ENCODE peak calls at places on chromosomes 13 and 19, in seven cellular contexts. F is choroid plexus epithelial cell, E is ascending aorta, Y is left ventricle myocardium inferior, J is kidney epithelial cell, W is uterus, N is neural progenitor cell. A is an unnamed sample.

GRCh38 chr19:34428549-34429285 is 536 bp downstream of the UBA2 start:
- DNase-seq in F (peak; percentile 26), E (peak; percentile 71), Y (peak; percentile 23), J (no peak), W (peak; percentile 17), N (peak; percentile 61), A (no peak)

GRCh38 chr13:20570540-20570939 is 3.6 kb downstream of the IFT88 start:
- DNase-seq in F (peak; percentile 55), E (no peak), Y (no peak), J (no peak), W (no peak), N (no peak), A (no peak)

GRCh38 chr13:51818771-51819511 is 15.0 kb upstream of the DHRS12 start:
- DNase-seq in F (peak; percentile 52), E (no peak), Y (no peak), J (no peak), W (no peak), N (no peak), A (no peak)

GRCh38 chr13:22562116-22562515 is 618.7 kb upstream of the SGCG start:
- DNase-seq in F (no peak), E (no peak), Y (no peak), J (no peak), W (no peak), N (no peak), A (no peak)

GRCh38 chr19:33024398-33024797 is 40.3 kb downstream of the RHPN2 start:
- DNase-seq in F (no peak), E (no peak), Y (no peak), J (no peak), W (no peak), N (no peak), A (no peak)

GRCh38 chr19:21410166-21410565 is 13.2 kb downstream of the ZNF493 start:
- DNase-seq in F (no peak), E (no peak), Y (no peak), J (no peak), W (no peak), N (no peak), A (no peak)

GRCh38 chr19:54333586-54334298 is 5.2 kb downstream of the LILRA4 start:
- DNase-seq in F (no peak), E (no peak), Y (no peak), J (no peak), W (no peak), N (no peak), A (no peak)

GRCh38 chr19:39356647-39357046 is 14.4 kb downstream of the SAMD4B start:
- DNase-seq in F (no peak), E (no peak), Y (no peak), J (no peak), W (no peak), N (no peak), A (no peak)

GRCh38 chr13:36883829-36884228 is 36.2 kb downstream of the SMAD9 start:
- DNase-seq in F (peak; percentile 4), E (no peak), Y (no peak), J (no peak), W (no peak), N (no peak), A (no peak)

GRCh38 chr19:30685601-30686000 is 313.4 kb downstream of the ZNF536 start:
- DNase-seq in F (no peak), E (no peak), Y (no peak), J (no peak), W (no peak), N (no peak), A (no peak)

GRCh38 chr13:21576424-21576823 is 27.5 kb downstream of the MICU2 start:
- DNase-seq in F (peak; percentile 13), E (no peak), Y (no peak), J (no peak), W (no peak), N (no peak), A (no peak)

GRCh38 chr19:30799854-30800755 is 427.9 kb downstream of the ZNF536 start:
- DNase-seq in F (no peak), E (no peak), Y (peak; percentile 44), J (no peak), W (no peak), N (peak; percentile 80), A (no peak)

GRCh38 chr13:23928985-23929384 is 31.7 kb upstream of the C1QTNF9B start:
- DNase-seq in F (peak; percentile 84), E (no peak), Y (no peak), J (peak; percentile 59), W (no peak), N (no peak), A (no peak)

GRCh38 chr13:41643502-41643901 is 186.2 kb downstream of the RGCC start:
- DNase-seq in F (no peak), E (no peak), Y (no peak), J (no peak), W (no peak), N (no peak), A (no peak)

GRCh38 chr13:102214956-102215355 is 186.9 kb downstream of the FGF14 start:
- DNase-seq in F (no peak), E (no peak), Y (no peak), J (no peak), W (no peak), N (no peak), A (no peak)

GRCh38 chr13:102212729-102213128 is 189.1 kb downstream of the FGF14 start:
- DNase-seq in F (no peak), E (no peak), Y (no peak), J (no peak), W (no peak), N (peak; percentile 68), A (no peak)
- H3K4me3 ChIP-seq in F (no peak overlapping the region), E (no peak overlapping the region), Y (no peak overlapping the region), J (no peak overlapping the region), W (no peak overlapping the region), N (no peak overlapping the region), A (no peak overlapping the region)

DNA sequence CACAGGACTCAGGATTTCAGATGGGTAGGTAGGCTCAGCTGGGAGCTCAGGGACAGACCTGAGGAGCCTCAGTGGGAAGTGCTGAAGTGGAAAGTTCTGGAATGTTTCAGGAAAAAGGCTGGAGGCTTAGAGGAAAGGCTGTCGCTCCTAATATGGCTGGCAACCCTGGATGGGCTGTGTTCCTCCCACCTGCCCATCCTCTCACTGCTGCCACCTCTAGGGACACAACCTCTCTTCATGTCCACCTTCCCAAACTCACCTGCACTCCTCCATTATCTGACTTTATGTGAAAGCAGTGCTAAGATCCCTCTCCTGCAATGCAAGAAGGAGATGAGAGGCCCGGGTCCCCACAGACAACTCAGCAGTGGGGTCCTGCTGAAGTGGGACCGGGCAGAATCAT is 5.8 kb upstream of the CEACAM21 start:
- DNase-seq in F (no peak), E (no peak), Y (no peak), J (no peak), W (no peak), N (no peak), A (no peak)
- TF ChIP-seq CTCF in F (no peak), E (no peak), Y (no peak), J (no peak), W (no peak), N (no peak), A (no peak)

GRCh38 chr19:2720777-2721569 is at the start of gene DIRAS1:
- DNase-seq in F (no peak), E (no peak), Y (no peak), J (no peak), W (no peak), N (peak; percentile 60), A (no peak)
- H3K4me3 ChIP-seq in F (peak within 1 kb of the TSS; percentile 11), E (peak within 1 kb of the TSS; percentile 31), Y (peak within 1 kb of the TSS; percentile 73), J (peak within 1 kb of the TSS; percentile 31), W (peak within 1 kb of the TSS; percentile 45), N (peak within 1 kb of the TSS; percentile 57), A (peak within 1 kb of the TSS; percentile 33)

GRCh38 chr13:94196426-94196825 is 283.1 kb downstream of the DCT start:
- DNase-seq in F (no peak), E (no peak), Y (no peak), J (no peak), W (no peak), N (no peak), A (no peak)
- TF ChIP-seq CTCF in F (no peak), E (no peak), Y (no peak), J (no peak), W (no peak), N (no peak), A (no peak)

DNA sequence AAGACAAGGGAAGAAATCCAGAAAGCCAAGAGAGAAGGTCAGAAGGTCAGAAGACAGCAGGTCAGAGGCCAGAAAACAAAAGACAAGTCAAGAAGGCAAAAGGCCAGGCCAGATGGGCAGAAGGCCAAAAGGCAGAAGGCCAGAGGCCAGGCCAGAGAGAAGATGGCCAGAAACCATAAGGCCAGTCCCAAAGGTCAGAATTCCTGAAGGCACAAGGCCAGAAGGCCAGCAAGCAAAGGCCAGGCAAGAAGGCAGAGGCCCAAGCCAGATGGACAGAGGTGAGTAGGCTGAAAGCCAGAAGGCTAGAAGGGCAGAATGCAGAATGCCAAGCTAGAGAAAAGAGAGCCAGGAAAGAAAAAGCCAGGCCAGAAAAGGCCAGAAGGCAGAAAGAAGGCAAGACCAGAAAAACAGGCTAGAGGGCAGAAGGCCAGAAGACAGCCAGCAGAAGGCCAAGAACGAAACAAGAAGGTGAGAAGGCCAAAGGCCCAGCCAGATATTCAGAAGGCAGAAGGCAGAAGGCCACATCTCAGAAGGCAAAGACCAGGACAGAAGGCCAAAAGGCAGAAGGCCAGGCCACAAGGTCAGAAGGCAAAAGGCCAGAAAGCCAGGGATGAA is 186.3 kb downstream of the TUBA3C start:
- DNase-seq in F (no peak), E (no peak), Y (no peak), J (no peak), W (no peak), N (no peak), A (no peak)
- H3K4me3 ChIP-seq in F (no peak overlapping the region), E (no peak overlapping the region), Y (no peak overlapping the region), J (no peak overlapping the region), W (no peak overlapping the region), N (no peak overlapping the region), A (no peak overlapping the region)

DNA sequence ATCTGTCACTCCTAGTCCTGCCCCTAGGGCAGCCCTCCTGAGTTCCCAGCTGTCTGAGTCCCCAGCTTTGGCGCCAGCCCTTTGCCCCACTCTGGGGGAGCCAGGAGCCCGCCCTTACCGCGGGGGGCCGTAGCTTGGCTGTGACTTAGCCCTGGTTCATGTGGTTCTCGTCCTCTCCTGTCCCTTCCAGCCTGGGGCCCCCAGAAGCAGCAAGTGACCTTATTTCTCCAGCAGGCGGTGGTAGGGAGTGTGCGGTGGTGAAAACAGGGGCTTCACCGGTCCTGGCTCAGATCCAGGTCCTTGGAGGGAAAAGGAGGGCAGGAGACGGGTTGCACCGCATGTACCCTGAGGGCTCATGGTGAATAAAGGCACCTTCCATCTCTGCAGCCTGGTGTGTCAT is 7.9 kb downstream of the GIPC3 start:
- DNase-seq in F (no peak), E (no peak), Y (no peak), J (no peak), W (no peak), N (peak; percentile 48), A (no peak)
- TF ChIP-seq CTCF in F (peak; percentile 40), E (no peak), Y (no peak), J (no peak), W (no peak), N (peak; percentile 39), A (no peak)

DNA sequence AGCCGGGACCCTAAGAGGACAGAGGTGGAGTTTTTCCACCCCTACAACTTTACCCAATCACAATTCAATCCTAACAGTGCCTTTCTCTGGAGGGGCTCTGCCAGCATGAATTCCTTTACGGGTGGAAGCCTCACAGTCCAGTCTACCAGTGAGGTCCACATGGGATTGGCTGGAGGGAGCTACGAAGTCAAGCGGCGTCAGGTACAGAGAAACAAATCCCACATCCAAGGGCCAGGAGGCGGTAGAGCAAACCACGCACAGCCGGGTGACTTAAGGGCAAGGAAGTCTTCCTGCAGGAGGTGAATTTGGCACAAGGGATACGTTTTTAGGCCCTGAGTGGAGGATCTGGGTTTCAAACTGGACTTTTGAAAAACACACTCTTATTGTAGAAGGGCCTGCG is 199.6 kb downstream of the UQCRFS1 start:
- DNase-seq in F (no peak), E (no peak), Y (no peak), J (no peak), W (no peak), N (peak; percentile 54), A (no peak)
- H3K4me3 ChIP-seq in F (no peak overlapping the region), E (no peak overlapping the region), Y (no peak overlapping the region), J (no peak overlapping the region), W (no peak overlapping the region), N (no peak overlapping the region), A (no peak overlapping the region)

A was measured in GM12864.